ENCODE peak calls at places on chromosomes 12 and 14, in four cellular contexts. K is esophagus squamous epithelium, X is stomach, W is MM.1S. Y is an unnamed sample.

GRCh38 chr12:132491761-132492378 is 1.9 kb downstream of the FBRSL1 start:
- DNase-seq in K (no peak), X (no peak), W (no peak), Y (no peak)

GRCh38 chr12:87305481-87305880 is 723.7 kb downstream of the C12orf50 start:
- DNase-seq in K (no peak), X (no peak), W (no peak), Y (no peak)

GRCh38 chr12:121751716-121752351 is 39.3 kb downstream of the TMEM120B start:
- DNase-seq in K (no peak), X (no peak), W (no peak), Y (no peak)

GRCh38 chr12:94171595-94171930 is 23.2 kb downstream of the PLXNC1 start:
- DNase-seq in K (no peak), X (no peak), W (no peak), Y (no peak)

GRCh38 chr14:69741055-69741454 is 25.9 kb upstream of the SRSF5 start:
- DNase-seq in K (no peak), X (no peak), W (no peak), Y (no peak)

GRCh38 chr12:133233993-133234564 is 1.6 kb downstream of the ANHX start:
- DNase-seq in K (no peak), X (no peak), W (no peak), Y (no peak)

GRCh38 chr14:58587271-58587670 is 50.5 kb upstream of the DACT1 start:
- DNase-seq in K (no peak), X (no peak), W (no peak), Y (no peak)

GRCh38 chr12:52223411-52224039 is 9.5 kb upstream of the KRT7 start:
- DNase-seq in K (no peak), X (no peak), W (no peak), Y (no peak)

GRCh38 chr12:2353281-2353680 is 300.5 kb downstream of the CACNA1C start:
- DNase-seq in K (no peak), X (no peak), W (no peak), Y (no peak)
- H3K4me1 ChIP-seq in K (no peaks in the 10 kb centered on the region), X (peaks cover 27% of the 10 kb centered on the region), W (peaks cover 25% of the 10 kb centered on the region), Y (peaks cover 26% of the 10 kb centered on the region)

GRCh38 chr14:30284808-30285207 is 274.1 kb upstream of the G2E3 start:
- DNase-seq in K (no peak), X (no peak), W (no peak), Y (no peak)

GRCh38 chr14:30287579-30288445 is 271.1 kb upstream of the G2E3 start:
- DNase-seq in K (no peak), X (no peak), W (no peak), Y (no peak)

DNA sequence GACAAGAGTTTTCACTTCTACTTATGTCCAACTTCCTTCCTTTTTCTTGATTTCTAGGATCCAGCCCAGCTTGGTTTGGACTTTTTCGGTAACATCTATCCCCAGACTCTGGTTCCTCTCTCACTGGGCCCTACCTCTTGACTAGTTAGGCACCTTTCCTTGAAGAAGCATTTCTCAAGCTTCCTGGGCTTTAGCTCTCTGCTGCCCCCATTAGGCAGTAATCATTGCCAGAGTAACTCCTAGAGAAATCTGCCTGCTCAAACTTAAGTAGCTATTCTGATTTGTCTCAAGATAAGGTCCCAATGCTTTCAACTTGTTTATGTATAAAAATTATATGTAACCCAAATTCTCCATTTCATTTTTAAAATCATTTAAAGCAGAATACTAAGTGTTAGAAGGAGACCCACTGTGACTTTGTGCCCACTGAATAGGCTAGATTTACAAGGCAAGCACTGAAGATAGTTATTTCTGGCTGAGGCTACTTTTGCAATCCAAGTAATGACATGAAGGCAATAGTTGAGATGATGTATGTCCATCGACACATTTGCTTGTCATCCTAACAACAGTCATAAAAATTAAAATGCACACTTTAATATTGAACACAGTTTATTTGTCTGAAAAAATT is 275.0 kb upstream of the G2E3 start:
- DNase-seq in K (no peak), X (no peak), W (peak; percentile 19), Y (peak; percentile 62)
- TF ChIP-seq CTCF in K (no peak), X (no peak), W (peak; percentile 54), Y (peak; percentile 95)

GRCh38 chr14:28765169-28765906 is 1.2 kb upstream of the FOXG1 start:
- DNase-seq in K (no peak), X (no peak), W (no peak), Y (no peak)
- H3K27me3 ChIP-seq in K (peaks cover 14% of the 10 kb centered on the region), X (peaks cover 88% of the 10 kb centered on the region), W (no peaks in the 10 kb centered on the region), Y (peaks cover 100% of the 10 kb centered on the region)

GRCh38 chr12:105231396-105231795 is 4.6 kb downstream of the APPL2 start:
- DNase-seq in K (no peak), X (no peak), W (no peak), Y (no peak)

GRCh38 chr12:105233045-105233905 is 2.7 kb downstream of the APPL2 start:
- DNase-seq in K (no peak), X (no peak), W (no peak), Y (peak; percentile 35)

GRCh38 chr12:105235299-105235746 is 651 bp downstream of the APPL2 start:
- DNase-seq in K (no peak), X (no peak), W (peak; percentile 14), Y (no peak)

GRCh38 chr12:105235747-105236476 is at the start of gene APPL2:
- DNase-seq in K (peak; percentile 43), X (peak; percentile 91), W (peak; percentile 88), Y (peak; percentile 94)

GRCh38 chr12:105234197-105234596 is 1.8 kb downstream of the APPL2 start:
- DNase-seq in K (no peak), X (no peak), W (no peak), Y (no peak)
- H3K4me1 ChIP-seq in K (peaks cover 36% of the 10 kb centered on the region), X (peaks cover 66% of the 10 kb centered on the region), W (peaks cover 29% of the 10 kb centered on the region), Y (peaks cover 14% of the 10 kb centered on the region)

Y was measured in cardiac muscle cell.